ENCODE peak calls at places on chromosome 17, in five cellular contexts. A, Y, J, P and Q are unnamed samples.

GRCh38 chr17:15894258-15894657 is 50.7 kb upstream of the ADORA2B start:
- DNase-seq in A (no peak), Y (no peak), J (no peak), P (no peak), Q (no peak)

GRCh38 chr17:39663688-39664580 is 1.2 kb upstream of the TCAP start:
- DNase-seq in A (no peak), Y (peak), J (peak), P (peak), Q (no peak)

GRCh38 chr17:298791-299450 is 53.7 kb downstream of the RPH3AL start:
- DNase-seq in A (peak), Y (no peak), J (peak), P (no peak), Q (no peak)

GRCh38 chr17:50027639-50028206 is 28.2 kb upstream of the ITGA3 start:
- DNase-seq in A (peak), Y (peak), J (peak), P (peak), Q (peak)

GRCh38 chr17:66964930-66965800 is 658 bp downstream of the CACNG4 start:
- DNase-seq in A (peak), Y (peak), J (no peak), P (no peak), Q (no peak)

GRCh38 chr17:7572588-7573323 is 6.7 kb upstream of the CD68 start:
- DNase-seq in A (peak), Y (peak), J (peak), P (peak), Q (peak)

GRCh38 chr17:50214986-50215730 is 13.7 kb upstream of the COL1A1 start:
- DNase-seq in A (no peak), Y (peak), J (no peak), P (peak), Q (no peak)

GRCh38 chr17:72998343-72998742 is 94.1 kb downstream of the SLC39A11 start:
- DNase-seq in A (no peak), Y (no peak), J (no peak), P (no peak), Q (no peak)

GRCh38 chr17:44502598-44503079 is 567 bp downstream of the GPATCH8 start:
- DNase-seq in A (no peak), Y (peak), J (peak), P (peak), Q (no peak)

GRCh38 chr17:48751733-48752398 is 23.3 kb upstream of the HOXB13 start:
- DNase-seq in A (no peak), Y (no peak), J (no peak), P (no peak), Q (no peak)

GRCh38 chr17:74605361-74605760 is 13.3 kb upstream of the CD300LD start:
- DNase-seq in A (peak), Y (peak), J (no peak), P (peak), Q (no peak)

GRCh38 chr17:45294506-45294905 is 22.3 kb downstream of the MAP3K14 start:
- DNase-seq in A (peak), Y (peak), J (peak), P (peak), Q (no peak)

GRCh38 chr17:59410049-59410437 is 78.6 kb downstream of the YPEL2 start:
- DNase-seq in A (no peak), Y (no peak), J (no peak), P (no peak), Q (no peak)

GRCh38 chr17:45715787-45716186 is 68.3 kb upstream of the CRHR1 start:
- DNase-seq in A (no peak), Y (no peak), J (no peak), P (no peak), Q (no peak)

GRCh38 chr17:72345083-72345482 is 224.3 kb downstream of the SOX9 start:
- DNase-seq in A (no peak), Y (no peak), J (no peak), P (no peak), Q (no peak)

GRCh38 chr17:1229354-1229890 is 40.8 kb upstream of the BHLHA9 start:
- DNase-seq in A (peak), Y (peak), J (peak), P (peak), Q (peak)

GRCh38 chr17:10652984-10653680 is 4.0 kb downstream of the MYH3 start:
- DNase-seq in A (no peak), Y (no peak), J (no peak), P (no peak), Q (no peak)

GRCh38 chr17:48025904-48026502 is 11.6 kb downstream of the COPZ2 start:
- DNase-seq in A (no peak), Y (peak), J (no peak), P (peak), Q (no peak)

GRCh38 chr17:33674685-33675084 is 381.6 kb upstream of the ASIC2 start:
- DNase-seq in A (peak), Y (peak), J (no peak), P (peak), Q (no peak)

GRCh38 chr17:43713494-43714162 is 45.0 kb downstream of the SOST start:
- DNase-seq in A (no peak), Y (peak), J (no peak), P (peak), Q (no peak)

GRCh38 chr17:32206816-32207215 is 58.8 kb upstream of the RHBDL3 start:
- DNase-seq in A (no peak), Y (peak), J (no peak), P (peak), Q (no peak)

GRCh38 chr17:13600475-13601316 is 1.0 kb downstream of the HS3ST3A1 start:
- DNase-seq in A (peak), Y (peak), J (no peak), P (peak), Q (peak)
- H3K4me3 ChIP-seq in A (no peak), Y (peak), J (no peak), P (peak), Q (peak)

DNA sequence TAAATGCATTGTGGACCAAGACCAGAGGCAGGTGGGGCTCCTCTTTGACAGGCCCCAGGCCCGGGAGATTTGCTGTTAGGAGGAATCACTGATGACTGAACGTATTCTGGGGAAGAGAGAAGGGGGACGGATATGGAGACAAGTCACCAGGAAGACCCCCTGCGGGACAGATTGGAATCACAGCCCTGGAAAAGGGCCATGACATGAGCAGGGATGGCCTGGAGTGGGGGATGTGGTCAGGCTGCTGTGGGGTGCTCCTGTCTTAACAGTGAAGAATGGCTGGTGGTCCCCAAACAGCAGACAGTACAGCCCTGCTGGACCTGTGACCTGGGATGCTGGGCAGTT is 23.7 kb upstream of the MGAT5B start:
- DNase-seq in A (no peak), Y (no peak), J (no peak), P (no peak), Q (no peak)
- H3K4me3 ChIP-seq in A (no peak), Y (no peak), J (no peak), P (no peak), Q (no peak)

DNA sequence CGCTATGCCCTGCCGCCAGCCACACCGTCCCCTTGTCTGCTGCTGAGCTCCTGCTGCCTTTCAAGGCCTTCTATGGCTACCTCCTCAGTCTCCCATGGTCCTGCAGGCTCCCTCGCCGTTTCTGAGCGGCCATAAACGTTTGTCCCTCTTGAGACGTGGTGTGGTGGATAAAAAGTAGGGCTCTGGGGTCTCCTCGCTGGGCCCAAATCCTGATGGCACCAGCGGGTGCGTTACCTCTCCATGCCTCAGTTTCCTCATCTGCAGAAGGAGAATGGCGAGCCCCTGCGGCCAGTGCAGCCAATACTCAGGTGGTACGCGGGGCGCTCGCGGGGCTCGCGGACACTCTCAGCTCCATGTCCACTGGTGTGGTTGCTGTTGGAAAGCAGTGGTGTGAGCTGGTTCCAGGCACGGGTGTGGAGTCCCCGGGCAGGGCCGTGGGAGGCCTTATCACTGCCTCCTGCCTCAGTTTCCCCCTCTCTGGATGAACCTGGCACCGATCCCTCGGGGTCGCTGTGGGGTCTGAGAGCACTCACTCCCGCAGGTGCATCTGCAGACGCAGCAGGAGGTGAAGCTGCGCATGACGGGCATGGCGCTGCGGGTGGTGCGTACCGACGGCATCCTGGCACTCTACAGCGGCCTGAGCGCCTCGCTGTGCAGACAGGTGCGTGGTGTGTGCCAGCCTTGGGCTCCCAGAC is 2.5 kb downstream of the SLC25A10 start:
- DNase-seq in A (no peak), Y (no peak), J (peak), P (no peak), Q (no peak)
- H3K4me3 ChIP-seq in A (no peak), Y (no peak), J (no peak), P (no peak), Q (peak)

GRCh38 chr17:63538693-63539595 is 11.3 kb upstream of the DCAF7 start:
- DNase-seq in A (no peak), Y (no peak), J (no peak), P (no peak), Q (peak)

GRCh38 chr17:63540581-63540980 is 9.7 kb upstream of the DCAF7 start:
- DNase-seq in A (no peak), Y (no peak), J (no peak), P (no peak), Q (peak)

GRCh38 chr17:63537001-63537400 is 13.3 kb upstream of the DCAF7 start:
- DNase-seq in A (no peak), Y (no peak), J (no peak), P (no peak), Q (no peak)

GRCh38 chr17:63535640-63536039 is 12.5 kb downstream of the KCNH6 start:
- DNase-seq in A (no peak), Y (no peak), J (peak), P (no peak), Q (no peak)

GRCh38 chr17:63537991-63538692 is 12.1 kb upstream of the DCAF7 start:
- DNase-seq in A (no peak), Y (peak), J (no peak), P (peak), Q (no peak)
- H3K4me3 ChIP-seq in A (no peak), Y (no peak), J (no peak), P (peak), Q (no peak)

DNA sequence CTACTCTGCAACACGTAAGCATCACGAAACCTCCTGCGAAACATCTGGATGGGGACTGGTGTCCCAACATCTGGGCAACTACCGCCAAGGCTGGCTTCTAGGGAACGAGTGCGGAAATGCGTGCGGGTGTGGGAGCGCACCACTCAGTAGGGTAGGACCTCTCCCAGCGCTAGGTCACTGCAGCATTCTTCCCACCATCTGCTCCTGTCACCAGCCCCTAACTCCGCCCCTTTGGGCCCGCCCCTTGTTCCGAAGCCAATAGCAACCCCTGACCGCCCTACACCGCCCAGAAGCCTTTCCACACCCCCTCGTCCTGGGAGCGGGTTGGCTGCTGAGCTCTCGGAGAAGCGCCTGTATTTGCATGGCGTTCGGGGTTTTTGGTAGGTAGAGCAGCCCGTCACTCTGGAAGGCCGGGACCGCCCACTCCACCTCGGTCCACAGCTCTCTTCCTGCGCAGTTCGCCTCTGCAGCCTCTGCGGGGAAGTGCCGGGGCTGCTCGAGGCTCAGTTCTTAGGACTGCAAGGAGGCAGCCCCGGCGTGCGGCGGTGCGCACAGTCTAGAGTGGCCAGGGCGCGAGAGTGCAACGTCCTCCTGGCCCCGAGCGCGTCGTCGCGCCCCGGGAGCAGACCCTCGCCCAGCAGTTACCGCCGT is at the start of gene HS3ST3B1:
- DNase-seq in A (peak), Y (peak), J (peak), P (peak), Q (peak)
- H3K4me3 ChIP-seq in A (peak), Y (peak), J (peak), P (peak), Q (peak)

GRCh38 chr17:58081641-58082340 is 1.4 kb upstream of the DYNLL2 start:
- DNase-seq in A (no peak), Y (no peak), J (no peak), P (no peak), Q (no peak)
- H3K4me3 ChIP-seq in A (no peak), Y (no peak), J (no peak), P (no peak), Q (no peak)

GRCh38 chr17:81903415-81903831 is 1.4 kb downstream of the NPB start:
- DNase-seq in A (no peak), Y (no peak), J (peak), P (no peak), Q (no peak)

GRCh38 chr17:81902653-81903414 is 796 bp downstream of the NPB start:
- DNase-seq in A (no peak), Y (no peak), J (peak), P (no peak), Q (peak)

GRCh38 chr17:81900181-81900820 is 1.7 kb upstream of the NPB start:
- DNase-seq in A (no peak), Y (no peak), J (peak), P (no peak), Q (no peak)

GRCh38 chr17:81901167-81902022 is 643 bp upstream of the NPB start:
- DNase-seq in A (no peak), Y (no peak), J (no peak), P (no peak), Q (no peak)

DNA sequence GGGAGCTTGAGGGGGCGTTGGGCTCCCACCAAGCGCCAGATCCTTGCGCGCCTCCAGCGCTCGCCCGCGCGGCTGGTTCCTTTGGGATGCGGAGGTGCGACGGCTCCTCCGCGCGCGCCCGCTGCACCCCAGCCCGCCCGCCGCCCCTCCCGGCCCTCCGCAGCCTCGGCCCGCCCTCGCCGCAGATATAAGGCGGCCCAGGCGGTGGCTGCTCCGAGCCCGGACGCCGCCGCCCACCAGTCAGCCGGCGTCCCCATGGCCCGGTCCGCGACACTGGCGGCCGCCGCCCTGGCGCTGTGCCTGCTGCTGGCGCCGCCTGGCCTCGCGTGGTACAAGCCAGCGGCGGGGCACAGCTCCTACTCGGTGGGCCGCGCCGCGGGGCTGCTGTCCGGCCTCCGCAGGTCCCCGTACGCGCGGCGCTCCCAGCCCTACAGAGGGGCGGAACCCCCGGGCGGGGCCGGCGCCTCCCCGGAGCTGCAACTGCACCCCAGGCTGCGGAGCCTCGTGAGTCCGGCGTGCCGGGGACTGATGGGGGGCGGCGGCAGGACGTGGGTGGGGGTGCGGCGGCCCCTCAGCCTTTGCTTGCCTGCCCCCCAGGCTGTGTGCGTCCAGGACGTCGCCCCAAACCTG is at the start of gene NPB:
- DNase-seq in A (peak), Y (peak), J (peak), P (peak), Q (peak)
- H3K4me3 ChIP-seq in A (no peak), Y (peak), J (no peak), P (peak), Q (peak)

DNA sequence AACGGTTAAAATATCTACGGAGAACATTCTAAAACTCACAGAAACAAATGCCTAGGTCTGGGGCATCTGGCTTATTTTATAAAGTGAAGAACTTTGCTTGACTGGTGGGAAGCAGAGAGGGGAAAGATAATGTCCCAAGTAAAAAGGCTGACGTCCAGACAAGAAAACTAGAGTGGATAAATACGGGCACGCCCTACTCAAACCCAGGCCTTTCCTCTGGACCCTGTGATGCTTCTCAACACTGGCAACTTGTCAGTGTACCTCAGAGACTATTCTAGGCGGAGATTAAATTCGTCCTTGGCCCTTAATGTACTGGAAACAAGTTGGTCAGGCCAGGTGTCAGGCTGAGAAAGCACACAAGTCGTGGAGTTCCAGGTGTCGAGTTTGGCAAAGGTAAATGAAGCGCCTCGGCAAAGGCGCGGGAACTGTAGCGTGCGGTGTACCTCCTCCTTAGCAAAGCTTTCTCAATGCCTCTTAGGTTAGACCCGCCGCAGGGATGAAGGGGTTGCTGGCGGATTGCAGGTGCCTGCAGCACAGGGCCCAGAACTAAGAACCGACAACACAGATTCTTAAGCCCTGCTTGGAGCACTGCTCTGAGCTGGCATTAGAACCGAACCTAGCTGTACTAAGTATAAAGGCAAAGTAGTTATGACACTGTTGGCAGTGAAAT is 668 bp upstream of the UNK start:
- DNase-seq in A (peak), Y (no peak), J (peak), P (no peak), Q (peak)
- H3K4me3 ChIP-seq in A (no peak), Y (peak), J (peak), P (peak), Q (peak)